ENCODE peak calls at places on chromosomes 7 and 10, in eight cellular contexts. U, Z, Y, O, P, G, C and V are unnamed samples.

GRCh38 chr10:30744124-30744523 is 114.6 kb upstream of the LYZL2 start:
- DNase-seq in U (no peak), Z (no peak), Y (no peak), O (no peak), P (no peak), G (no peak), C (no peak), V (no peak)

GRCh38 chr7:101891936-101892640 is 74.7 kb downstream of the CUX1 start:
- DNase-seq in U (no peak), Z (no peak), Y (no peak), O (peak), P (no peak), G (no peak), C (no peak), V (no peak)

GRCh38 chr7:134612197-134612596 is 34.5 kb upstream of the BPGM start:
- DNase-seq in U (no peak), Z (no peak), Y (no peak), O (no peak), P (no peak), G (no peak), C (no peak), V (no peak)

GRCh38 chr10:52571018-52571417 is 201.6 kb downstream of the MBL2 start:
- DNase-seq in U (peak), Z (no peak), Y (no peak), O (peak), P (no peak), G (no peak), C (no peak), V (no peak)

GRCh38 chr10:59382831-59383295 is 20.5 kb upstream of the FAM13C start:
- DNase-seq in U (peak), Z (no peak), Y (no peak), O (peak), P (no peak), G (no peak), C (no peak), V (peak)

GRCh38 chr7:149768931-149769330 is 4.5 kb downstream of the ZNF467 start:
- DNase-seq in U (no peak), Z (no peak), Y (no peak), O (no peak), P (no peak), G (no peak), C (no peak), V (no peak)

GRCh38 chr10:84296071-84296981 is 32.1 kb upstream of the CCSER2 start:
- DNase-seq in U (peak), Z (peak), Y (no peak), O (peak), P (no peak), G (no peak), C (peak), V (peak)

GRCh38 chr7:100099452-100099851 is 1.7 kb downstream of the MCM7 start:
- DNase-seq in U (no peak), Z (no peak), Y (no peak), O (no peak), P (no peak), G (no peak), C (no peak), V (no peak)

GRCh38 chr7:84291756-84292155 is 97.2 kb upstream of the SEMA3A start:
- DNase-seq in U (no peak), Z (no peak), Y (no peak), O (no peak), P (no peak), G (no peak), C (no peak), V (no peak)

GRCh38 chr7:81297317-81297716 is 378.5 kb upstream of the SEMA3C start:
- DNase-seq in U (no peak), Z (no peak), Y (no peak), O (peak), P (no peak), G (no peak), C (no peak), V (no peak)

GRCh38 chr7:91520645-91521044 is 256.4 kb downstream of the FZD1 start:
- DNase-seq in U (no peak), Z (no peak), Y (no peak), O (no peak), P (no peak), G (no peak), C (no peak), V (no peak)

GRCh38 chr7:47244692-47245091 is 337.2 kb downstream of the TNS3 start:
- DNase-seq in U (no peak), Z (no peak), Y (no peak), O (no peak), P (no peak), G (no peak), C (no peak), V (no peak)

GRCh38 chr10:13905281-13905680 is 318.5 kb downstream of the PRPF18 start:
- DNase-seq in U (no peak), Z (no peak), Y (no peak), O (no peak), P (no peak), G (no peak), C (no peak), V (no peak)

GRCh38 chr7:139943391-139943790 is 114.3 kb downstream of the TBXAS1 start:
- DNase-seq in U (no peak), Z (no peak), Y (no peak), O (no peak), P (no peak), G (no peak), C (no peak), V (no peak)

GRCh38 chr7:103752995-103753394 is 236.5 kb downstream of the RELN start:
- DNase-seq in U (peak), Z (no peak), Y (no peak), O (peak), P (no peak), G (no peak), C (no peak), V (no peak)

GRCh38 chr7:698515-699259 is 27.8 kb upstream of the DNAAF5 start:
- DNase-seq in U (no peak), Z (no peak), Y (no peak), O (no peak), P (no peak), G (no peak), C (no peak), V (no peak)

GRCh38 chr10:89213191-89213808 is 6.2 kb upstream of the CH25H start:
- DNase-seq in U (peak), Z (no peak), Y (no peak), O (peak), P (no peak), G (no peak), C (no peak), V (peak)

GRCh38 chr10:45282061-45282460 is 33.3 kb downstream of the OR13A1 start:
- DNase-seq in U (no peak), Z (no peak), Y (no peak), O (no peak), P (no peak), G (no peak), C (no peak), V (no peak)

GRCh38 chr10:77605466-77605865 is 32.1 kb downstream of the KCNMA1 start:
- DNase-seq in U (no peak), Z (peak), Y (no peak), O (peak), P (no peak), G (no peak), C (peak), V (no peak)

GRCh38 chr10:23158370-23158769 is 33.7 kb upstream of the PTF1A start:
- DNase-seq in U (peak), Z (peak), Y (peak), O (peak), P (peak), G (no peak), C (peak), V (peak)

GRCh38 chr7:21912305-21912704 is 33.4 kb downstream of the CDCA7L start:
- DNase-seq in U (peak), Z (no peak), Y (no peak), O (peak), P (no peak), G (no peak), C (no peak), V (peak)

GRCh38 chr7:134184767-134185166 is 57.6 kb downstream of the LRGUK start:
- DNase-seq in U (peak), Z (no peak), Y (no peak), O (peak), P (no peak), G (no peak), C (no peak), V (no peak)

GRCh38 chr7:142228681-142229080 is 29.2 kb downstream of the PRSS58 start:
- DNase-seq in U (no peak), Z (no peak), Y (no peak), O (no peak), P (no peak), G (no peak), C (no peak), V (no peak)

GRCh38 chr10:36712695-36713094 is 412.7 kb upstream of the ANKRD30A start:
- DNase-seq in U (no peak), Z (no peak), Y (no peak), O (no peak), P (no peak), G (no peak), C (no peak), V (peak)

GRCh38 chr10:126616737-126617136 is 53.8 kb downstream of the C10orf90 start:
- DNase-seq in U (no peak), Z (no peak), Y (no peak), O (no peak), P (no peak), G (no peak), C (no peak), V (no peak)

GRCh38 chr10:116742367-116743265 is at the start of gene HSPA12A:
- DNase-seq in U (peak), Z (peak), Y (peak), O (peak), P (no peak), G (peak), C (peak), V (peak)

GRCh38 chr7:69847921-69848612 is 249.8 kb downstream of the AUTS2 start:
- DNase-seq in U (no peak), Z (no peak), Y (no peak), O (no peak), P (no peak), G (no peak), C (no peak), V (no peak)

GRCh38 chr7:132514430-132514829 is 61.8 kb downstream of the PLXNA4 start:
- DNase-seq in U (no peak), Z (no peak), Y (no peak), O (no peak), P (no peak), G (no peak), C (no peak), V (no peak)

GRCh38 chr7:106736508-106737201 is 75.7 kb upstream of the CCDC71L start:
- DNase-seq in U (peak), Z (peak), Y (peak), O (peak), P (peak), G (no peak), C (peak), V (peak)

GRCh38 chr10:123229927-123230630 is 75.9 kb downstream of the BUB3 start:
- DNase-seq in U (peak), Z (no peak), Y (peak), O (peak), P (no peak), G (no peak), C (no peak), V (no peak)

GRCh38 chr10:127997241-127997640 is 90.3 kb downstream of the PTPRE start:
- DNase-seq in U (no peak), Z (no peak), Y (no peak), O (no peak), P (no peak), G (no peak), C (no peak), V (no peak)

GRCh38 chr10:11463111-11463510 is 148.3 kb downstream of the USP6NL start:
- DNase-seq in U (no peak), Z (no peak), Y (no peak), O (no peak), P (no peak), G (no peak), C (no peak), V (no peak)

DNA sequence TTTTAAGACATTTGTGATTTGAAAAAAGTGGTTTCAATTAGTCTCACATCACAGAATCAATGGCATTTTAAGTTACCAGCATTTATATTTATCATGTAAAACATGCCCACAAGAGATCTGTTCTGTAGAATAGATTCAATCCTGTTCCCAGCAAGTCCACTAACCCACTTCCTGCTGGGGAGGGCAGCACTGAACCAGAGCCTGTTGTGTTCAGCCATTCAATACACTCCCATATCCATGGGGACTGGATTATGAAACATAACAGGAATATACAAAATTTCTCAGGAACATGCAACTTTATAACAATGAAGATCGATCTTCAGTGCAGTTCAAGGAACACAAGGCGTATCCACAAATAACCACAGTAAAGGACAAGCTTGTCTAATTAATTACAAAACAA is 24.4 kb upstream of the ANK3 start:
- DNase-seq in U (no peak), Z (no peak), Y (no peak), O (no peak), P (no peak), G (no peak), C (no peak), V (no peak)
- TF ChIP-seq CTCF in U (peak), Z (no peak), Y (no peak), O (no peak), P (no peak), G (no peak), C (no peak), V (no peak)

DNA sequence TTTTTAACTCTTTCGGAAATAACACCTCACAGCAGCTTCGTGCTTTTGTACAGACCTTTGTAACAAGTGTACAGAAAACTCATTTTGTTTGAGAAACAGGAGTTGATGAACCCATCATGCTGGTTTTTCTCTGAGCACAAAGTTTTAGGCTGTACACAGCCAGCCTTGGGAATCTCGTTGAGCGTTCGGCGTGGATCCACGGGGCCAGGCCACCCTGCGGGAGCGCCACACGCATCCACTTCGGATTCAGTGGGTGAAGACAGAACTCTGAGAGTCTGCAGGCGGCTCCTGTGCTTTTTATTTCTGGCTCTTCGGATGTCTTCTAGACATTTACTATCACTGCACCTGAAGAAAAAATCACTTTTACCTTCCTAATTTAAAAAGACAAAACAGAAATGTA is 131.2 kb downstream of the SMURF1 start:
- DNase-seq in U (no peak), Z (no peak), Y (no peak), O (no peak), P (no peak), G (no peak), C (no peak), V (no peak)
- TF ChIP-seq CTCF in U (no peak), Z (no peak), Y (no peak), O (no peak), P (no peak), G (no peak), C (no peak), V (no peak)

GRCh38 chr10:49257159-49257558 is 41.8 kb upstream of the C10orf71 start:
- DNase-seq in U (no peak), Z (no peak), Y (no peak), O (no peak), P (no peak), G (no peak), C (no peak), V (no peak)
- TF ChIP-seq CTCF in U (no peak), Z (no peak), Y (no peak), O (no peak), P (no peak), G (no peak), C (no peak), V (no peak)

GRCh38 chr10:101139421-101139911 is 8.4 kb downstream of the TLX1 start:
- DNase-seq in U (peak), Z (peak), Y (peak), O (no peak), P (no peak), G (no peak), C (peak), V (no peak)
- TF ChIP-seq CTCF in U (peak), Z (no peak), Y (peak), O (peak), P (no peak), G (no peak), C (peak), V (peak)

GRCh38 chr10:7300327-7300726 is 110.5 kb downstream of the SFMBT2 start:
- DNase-seq in U (peak), Z (no peak), Y (peak), O (peak), P (no peak), G (no peak), C (no peak), V (peak)
- TF ChIP-seq CTCF in U (no peak), Z (no peak), Y (no peak), O (no peak), P (no peak), G (no peak), C (no peak), V (no peak)

DNA sequence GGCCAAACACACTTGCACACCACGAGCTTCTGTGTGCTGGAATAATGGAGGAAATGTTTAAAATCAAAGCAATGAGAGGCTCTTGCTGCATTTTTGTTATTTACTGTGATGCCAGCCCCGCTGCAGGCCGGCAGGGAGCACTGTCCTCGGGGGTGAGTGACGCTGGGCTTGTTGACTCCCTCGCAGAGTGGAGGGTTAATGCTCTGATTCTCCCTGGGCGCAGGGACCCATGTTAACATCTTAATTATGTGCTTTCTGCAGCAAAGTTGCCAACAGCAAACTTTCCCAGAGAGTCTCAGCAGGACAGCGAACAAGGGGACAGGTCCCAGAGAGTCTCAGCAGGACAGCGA is 22.9 kb downstream of the SCART1 start:
- DNase-seq in U (no peak), Z (no peak), Y (no peak), O (no peak), P (no peak), G (no peak), C (no peak), V (no peak)
- TF ChIP-seq CTCF in U (no peak), Z (no peak), Y (no peak), O (no peak), P (no peak), G (no peak), C (no peak), V (no peak)

DNA sequence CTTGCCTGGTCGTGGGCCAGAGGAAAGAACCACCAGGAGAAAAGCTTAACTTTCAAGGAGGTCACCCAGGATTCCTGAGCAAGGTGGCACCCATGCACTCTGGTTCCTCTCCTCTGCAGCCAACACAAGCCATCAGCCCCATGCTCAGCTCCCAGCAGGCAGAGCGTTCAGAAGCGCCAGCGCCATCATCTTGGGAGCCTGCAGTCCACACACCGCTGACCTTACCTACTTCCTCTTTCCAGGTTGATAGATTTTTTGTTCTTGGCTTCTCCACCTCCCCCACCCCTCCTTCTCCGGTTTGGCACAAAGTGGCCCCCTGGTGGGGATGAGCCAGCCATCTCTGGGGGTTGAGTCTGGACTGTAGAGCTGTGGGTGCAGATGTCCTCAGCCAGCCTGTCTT is 1.7 kb upstream of the WDR86 start:
- DNase-seq in U (no peak), Z (no peak), Y (no peak), O (no peak), P (no peak), G (no peak), C (no peak), V (no peak)
- TF ChIP-seq CTCF in U (no peak), Z (no peak), Y (no peak), O (no peak), P (no peak), G (no peak), C (no peak), V (no peak)

DNA sequence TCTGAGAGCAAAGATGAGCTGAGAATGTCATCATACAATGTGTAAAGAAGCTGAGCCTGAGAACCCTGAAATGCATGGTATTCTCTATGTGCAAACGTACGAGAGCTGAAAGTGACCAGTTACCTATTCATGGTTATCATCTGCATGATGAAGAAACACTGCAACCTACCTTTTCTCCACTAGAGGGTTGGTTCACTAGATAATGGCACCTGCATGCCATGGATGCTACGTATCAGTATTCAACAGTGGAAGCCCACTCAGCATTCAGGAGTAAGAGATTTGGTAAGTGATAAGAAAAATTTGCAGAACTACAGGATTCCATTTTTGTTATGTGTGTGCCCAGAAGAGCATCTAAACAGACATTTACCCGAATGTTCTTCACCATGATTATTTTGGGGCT is 145.4 kb downstream of the PTPRN2 start:
- DNase-seq in U (no peak), Z (no peak), Y (no peak), O (no peak), P (no peak), G (no peak), C (no peak), V (no peak)
- TF ChIP-seq CTCF in U (no peak), Z (no peak), Y (peak), O (no peak), P (peak), G (no peak), C (peak), V (no peak)